ENCODE peak calls at places on chromosomes 4 and X, in six cellular contexts. One of them, this sample, is unnamed. For H3K4me1 and H3K27me3, the result is how much of the 10 kb centered on the place peaks cover.

GRCh38 chrX:18415386-18415785 is 10.0 kb upstream of the CDKL5 start:
- DNase-seq in right cardiac atrium: no peak
- DNase-seq in ascending aorta: no peak
- DNase-seq in colonic mucosa: no peak
- DNase-seq in left ventricle myocardium inferior: no peak
- DNase-seq in aorta: no peak
- DNase-seq in this sample: peak

GRCh38 chr4:168877407-168877778 is 132.7 kb downstream of the CBR4 start:
- DNase-seq in right cardiac atrium: no peak
- DNase-seq in ascending aorta: no peak
- DNase-seq in colonic mucosa: no peak
- DNase-seq in left ventricle myocardium inferior: no peak
- DNase-seq in aorta: no peak
- DNase-seq in this sample: no peak

GRCh38 chr4:47278631-47279030 is 184.9 kb downstream of the COMMD8 start:
- DNase-seq in right cardiac atrium: no peak
- DNase-seq in ascending aorta: no peak
- DNase-seq in colonic mucosa: no peak
- DNase-seq in left ventricle myocardium inferior: no peak
- DNase-seq in aorta: no peak
- DNase-seq in this sample: no peak

GRCh38 chr4:112966701-112967100 is 82.8 kb upstream of the ANK2 start:
- DNase-seq in right cardiac atrium: no peak
- DNase-seq in ascending aorta: no peak
- DNase-seq in colonic mucosa: no peak
- DNase-seq in left ventricle myocardium inferior: no peak
- DNase-seq in aorta: no peak
- DNase-seq in this sample: no peak

GRCh38 chrX:11944486-11944885 is 186.4 kb downstream of the MSL3 start:
- DNase-seq in right cardiac atrium: no peak
- DNase-seq in ascending aorta: no peak
- DNase-seq in colonic mucosa: no peak
- DNase-seq in left ventricle myocardium inferior: no peak
- DNase-seq in aorta: no peak
- DNase-seq in this sample: peak

GRCh38 chr4:108965472-108966076 is 202.7 kb upstream of the ETNPPL start:
- DNase-seq in right cardiac atrium: no peak
- DNase-seq in ascending aorta: no peak
- DNase-seq in colonic mucosa: no peak
- DNase-seq in left ventricle myocardium inferior: no peak
- DNase-seq in aorta: no peak
- DNase-seq in this sample: no peak

GRCh38 chrX:131783555-131784338 is 239.4 kb upstream of the STK26 start:
- DNase-seq in right cardiac atrium: no peak
- DNase-seq in ascending aorta: peak
- DNase-seq in colonic mucosa: peak
- DNase-seq in left ventricle myocardium inferior: no peak
- DNase-seq in aorta: peak
- DNase-seq in this sample: no peak

GRCh38 chr4:138650917-138651564 is 364.5 kb upstream of the NOCT start:
- DNase-seq in right cardiac atrium: no peak
- DNase-seq in ascending aorta: no peak
- DNase-seq in colonic mucosa: no peak
- DNase-seq in left ventricle myocardium inferior: no peak
- DNase-seq in aorta: no peak
- DNase-seq in this sample: peak

GRCh38 chrX:43750248-43750676 is 94.2 kb downstream of the MAOA start:
- DNase-seq in right cardiac atrium: peak
- DNase-seq in ascending aorta: no peak
- DNase-seq in colonic mucosa: peak
- DNase-seq in left ventricle myocardium inferior: no peak
- DNase-seq in aorta: peak
- DNase-seq in this sample: peak

GRCh38 chr4:125389713-125390112 is 75.0 kb downstream of the FAT4 start:
- DNase-seq in right cardiac atrium: no peak
- DNase-seq in ascending aorta: no peak
- DNase-seq in colonic mucosa: no peak
- DNase-seq in left ventricle myocardium inferior: no peak
- DNase-seq in aorta: no peak
- DNase-seq in this sample: peak

GRCh38 chrX:18889982-18890381 is 93.9 kb downstream of the PHKA2 start:
- DNase-seq in right cardiac atrium: no peak
- DNase-seq in ascending aorta: no peak
- DNase-seq in colonic mucosa: no peak
- DNase-seq in left ventricle myocardium inferior: no peak
- DNase-seq in aorta: no peak
- DNase-seq in this sample: no peak

GRCh38 chrX:68183612-68184214 is 249.6 kb downstream of the OPHN1 start:
- DNase-seq in right cardiac atrium: no peak
- DNase-seq in ascending aorta: no peak
- DNase-seq in colonic mucosa: no peak
- DNase-seq in left ventricle myocardium inferior: no peak
- DNase-seq in aorta: no peak
- DNase-seq in this sample: no peak

GRCh38 chr4:5993063-5993745 is 25.0 kb downstream of the C4orf50 start:
- DNase-seq in right cardiac atrium: no peak
- DNase-seq in ascending aorta: no peak
- DNase-seq in colonic mucosa: no peak
- DNase-seq in left ventricle myocardium inferior: no peak
- DNase-seq in aorta: no peak
- DNase-seq in this sample: no peak

GRCh38 chr4:137015759-137016409 is 516.4 kb downstream of the PCDH18 start:
- DNase-seq in right cardiac atrium: no peak
- DNase-seq in ascending aorta: no peak
- DNase-seq in colonic mucosa: no peak
- DNase-seq in left ventricle myocardium inferior: no peak
- DNase-seq in aorta: no peak
- DNase-seq in this sample: no peak

GRCh38 chrX:11537141-11537540 is 128.6 kb downstream of the ARHGAP6 start:
- DNase-seq in right cardiac atrium: no peak
- DNase-seq in ascending aorta: no peak
- DNase-seq in colonic mucosa: no peak
- DNase-seq in left ventricle myocardium inferior: no peak
- DNase-seq in aorta: no peak
- DNase-seq in this sample: no peak

GRCh38 chr4:182022899-182023298 is 220.3 kb upstream of the TENM3 start:
- DNase-seq in right cardiac atrium: no peak
- DNase-seq in ascending aorta: no peak
- DNase-seq in colonic mucosa: no peak
- DNase-seq in left ventricle myocardium inferior: no peak
- DNase-seq in aorta: no peak
- DNase-seq in this sample: no peak

GRCh38 chr4:10120943-10121567 is 4.5 kb upstream of the WDR1 start:
- DNase-seq in right cardiac atrium: no peak
- DNase-seq in ascending aorta: no peak
- DNase-seq in colonic mucosa: no peak
- DNase-seq in left ventricle myocardium inferior: no peak
- DNase-seq in aorta: no peak
- DNase-seq in this sample: no peak

GRCh38 chrX:519741-520140 is 110.8 kb upstream of the SHOX start:
- DNase-seq in right cardiac atrium: no peak
- DNase-seq in ascending aorta: no peak
- DNase-seq in colonic mucosa: no peak
- DNase-seq in left ventricle myocardium inferior: no peak
- DNase-seq in aorta: no peak
- DNase-seq in this sample: no peak

GRCh38 chr4:159240690-159241089 is 137.8 kb downstream of the RAPGEF2 start:
- DNase-seq in right cardiac atrium: no peak
- DNase-seq in ascending aorta: no peak
- DNase-seq in colonic mucosa: no peak
- DNase-seq in left ventricle myocardium inferior: no peak
- DNase-seq in aorta: no peak
- DNase-seq in this sample: no peak

GRCh38 chr4:71608674-71609062 is 175.2 kb downstream of the GC start:
- DNase-seq in right cardiac atrium: no peak
- DNase-seq in ascending aorta: no peak
- DNase-seq in colonic mucosa: no peak
- DNase-seq in left ventricle myocardium inferior: no peak
- DNase-seq in aorta: no peak
- DNase-seq in this sample: no peak

GRCh38 chr4:40990899-40991265 is 223.5 kb downstream of the APBB2 start:
- DNase-seq in right cardiac atrium: no peak
- DNase-seq in ascending aorta: no peak
- DNase-seq in colonic mucosa: no peak
- DNase-seq in left ventricle myocardium inferior: no peak
- DNase-seq in aorta: no peak
- DNase-seq in this sample: no peak

GRCh38 chr4:6523251-6523650 is 50.8 kb upstream of the PPP2R2C start:
- DNase-seq in right cardiac atrium: no peak
- DNase-seq in ascending aorta: no peak
- DNase-seq in colonic mucosa: no peak
- DNase-seq in left ventricle myocardium inferior: no peak
- DNase-seq in aorta: no peak
- DNase-seq in this sample: no peak

GRCh38 chrX:2699959-2700358 is 8.9 kb downstream of the CD99 start:
- DNase-seq in right cardiac atrium: no peak
- DNase-seq in ascending aorta: no peak
- DNase-seq in colonic mucosa: no peak
- DNase-seq in left ventricle myocardium inferior: no peak
- DNase-seq in aorta: no peak
- DNase-seq in this sample: no peak
- H3K4me1 ChIP-seq in right cardiac atrium: half or more
- H3K4me1 ChIP-seq in ascending aorta: under half
- H3K4me1 ChIP-seq in colonic mucosa: under half
- H3K4me1 ChIP-seq in left ventricle myocardium inferior: half or more
- H3K4me1 ChIP-seq in aorta: under half
- H3K4me1 ChIP-seq in this sample: under half

GRCh38 chr4:83783179-83783578 is 247.3 kb downstream of the GPAT3 start:
- DNase-seq in right cardiac atrium: no peak
- DNase-seq in ascending aorta: no peak
- DNase-seq in colonic mucosa: no peak
- DNase-seq in left ventricle myocardium inferior: no peak
- DNase-seq in aorta: no peak
- DNase-seq in this sample: no peak

GRCh38 chr4:83780334-83780733 is 244.4 kb downstream of the GPAT3 start:
- DNase-seq in right cardiac atrium: no peak
- DNase-seq in ascending aorta: no peak
- DNase-seq in colonic mucosa: no peak
- DNase-seq in left ventricle myocardium inferior: no peak
- DNase-seq in aorta: no peak
- DNase-seq in this sample: peak

GRCh38 chr4:83785906-83786305 is 250.0 kb downstream of the GPAT3 start:
- DNase-seq in right cardiac atrium: no peak
- DNase-seq in ascending aorta: no peak
- DNase-seq in colonic mucosa: no peak
- DNase-seq in left ventricle myocardium inferior: no peak
- DNase-seq in aorta: no peak
- DNase-seq in this sample: no peak

GRCh38 chr4:83782591-83782990 is 246.7 kb downstream of the GPAT3 start:
- DNase-seq in right cardiac atrium: no peak
- DNase-seq in ascending aorta: no peak
- DNase-seq in colonic mucosa: no peak
- DNase-seq in left ventricle myocardium inferior: no peak
- DNase-seq in aorta: no peak
- DNase-seq in this sample: no peak

DNA sequence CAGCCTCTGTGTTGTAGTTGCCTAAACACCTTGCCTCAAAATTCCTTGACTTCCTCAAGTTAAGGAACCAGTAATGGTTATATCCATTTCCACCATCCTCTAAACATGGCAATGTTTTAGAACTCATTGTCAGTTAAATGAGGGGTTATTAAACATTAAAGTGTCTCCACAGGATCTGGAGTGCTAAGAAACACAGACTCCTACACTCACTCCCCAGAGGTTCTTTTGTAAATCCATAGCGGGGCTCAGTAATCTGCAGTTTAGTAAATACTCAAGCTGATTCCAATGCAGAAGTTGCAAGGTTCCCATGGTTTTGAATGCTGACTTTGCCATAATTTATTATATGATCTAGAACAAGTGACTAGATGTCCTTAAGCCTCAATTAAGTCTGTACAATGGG is 245.5 kb downstream of the GPAT3 start:
- DNase-seq in right cardiac atrium: no peak
- DNase-seq in ascending aorta: no peak
- DNase-seq in colonic mucosa: no peak
- DNase-seq in left ventricle myocardium inferior: no peak
- DNase-seq in aorta: no peak
- DNase-seq in this sample: no peak
- H3K27me3 ChIP-seq in right cardiac atrium: under half
- H3K27me3 ChIP-seq in ascending aorta: under half
- H3K27me3 ChIP-seq in colonic mucosa: under half
- H3K27me3 ChIP-seq in left ventricle myocardium inferior: under half
- H3K27me3 ChIP-seq in aorta: under half
- H3K27me3 ChIP-seq in this sample: under half

GRCh38 chr4:38612996-38613395 is 51.0 kb upstream of the KLF3 start:
- DNase-seq in right cardiac atrium: no peak
- DNase-seq in ascending aorta: no peak
- DNase-seq in colonic mucosa: no peak
- DNase-seq in left ventricle myocardium inferior: no peak
- DNase-seq in aorta: no peak
- DNase-seq in this sample: no peak
- H3K4me1 ChIP-seq in right cardiac atrium: under half
- H3K4me1 ChIP-seq in ascending aorta: under half
- H3K4me1 ChIP-seq in colonic mucosa: under half
- H3K4me1 ChIP-seq in left ventricle myocardium inferior: under half
- H3K4me1 ChIP-seq in aorta: under half
- H3K4me1 ChIP-seq in this sample: under half

DNA sequence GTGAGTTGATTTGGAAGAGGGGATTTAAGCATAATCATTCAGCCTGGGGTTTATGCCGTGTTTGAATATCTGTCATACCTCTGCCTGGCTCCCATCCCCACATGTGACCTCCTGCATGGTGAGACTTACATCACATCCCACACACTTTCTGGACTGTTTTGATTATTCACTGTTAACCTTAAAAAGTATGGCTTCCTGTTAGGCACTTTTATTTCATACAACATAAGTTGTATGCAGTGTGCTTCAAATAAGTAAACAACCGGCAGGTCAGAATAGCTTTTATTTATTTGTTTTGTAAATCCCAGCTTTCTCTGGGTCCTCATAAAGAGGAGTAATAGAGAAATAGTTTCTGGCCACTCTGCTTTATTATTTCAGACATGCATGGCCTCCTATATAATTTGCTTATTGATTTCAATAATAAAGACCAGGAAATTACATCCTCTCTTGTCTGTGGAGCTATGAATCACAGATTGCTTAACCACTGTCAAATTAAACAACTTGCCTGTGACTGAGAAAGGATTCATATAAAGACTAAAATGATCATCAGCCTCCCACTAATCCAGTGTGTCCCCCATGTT is 376.8 kb upstream of the ZFP42 start:
- DNase-seq in right cardiac atrium: no peak
- DNase-seq in ascending aorta: no peak
- DNase-seq in colonic mucosa: no peak
- DNase-seq in left ventricle myocardium inferior: no peak
- DNase-seq in aorta: no peak
- DNase-seq in this sample: peak
- H3K27me3 ChIP-seq in right cardiac atrium: under half
- H3K27me3 ChIP-seq in ascending aorta: under half
- H3K27me3 ChIP-seq in colonic mucosa: under half
- H3K27me3 ChIP-seq in left ventricle myocardium inferior: under half
- H3K27me3 ChIP-seq in aorta: under half
- H3K27me3 ChIP-seq in this sample: under half